ENCODE peak calls at places on chromosomes 12 and 14, in ten cellular contexts. N is lower lobe of right lung, V is tibial nerve, O is A549, G is OCI-LY7, E is left ventricle myocardium inferior, Y is trophoblast cell, J is tibial artery, Z is hepatocyte, U is PC-3. B is an unnamed sample.
A peak's percentile ranks its signal among the peaks of the same experiment; 100 is the strongest.

GRCh38 chr12:78004451-78005093 is 173.9 kb downstream of the NAV3 start:
- DNase-seq in E (no peak), U (no peak), G (no peak), Y (no peak), J (no peak), Z (no peak), V (no peak), O (no peak), N (no peak), B (no peak)

GRCh38 chr14:103561381-103562134 is 899 bp downstream of the BAG5 start:
- DNase-seq in G (peak; percentile 68), E (peak; percentile 46), Y (peak; percentile 89), N (peak; percentile 53), Z (peak; percentile 55), V (no peak), O (no peak), U (peak; percentile 74), J (no peak), B (peak; percentile 81)

GRCh38 chr14:35747379-35747778 is 61.7 kb downstream of the RALGAPA1 start:
- DNase-seq in O (no peak), J (no peak), U (peak; percentile 45), N (no peak), G (no peak), Z (no peak), V (no peak), Y (no peak), E (no peak), B (peak; percentile 78)

GRCh38 chr12:48351022-48351708 is 446 bp upstream of the ZNF641 start:
- DNase-seq in G (no peak), J (peak; percentile 77), V (peak; percentile 83), E (peak; percentile 79), Y (peak; percentile 98), O (peak; percentile 28), N (peak; percentile 84), Z (peak; percentile 89), U (peak; percentile 69), B (peak; percentile 90)

GRCh38 chr12:90958995-90959394 is 4.0 kb upstream of the CCER1 start:
- DNase-seq in V (no peak), Y (peak; percentile 5), G (no peak), J (no peak), U (peak; percentile 37), O (no peak), Z (no peak), E (no peak), N (no peak), B (peak; percentile 68)

GRCh38 chr14:105154476-105154871 is 14.1 kb downstream of the JAG2 start:
- DNase-seq in N (no peak), O (no peak), Z (no peak), U (no peak), J (no peak), Y (no peak), G (no peak), E (no peak), V (no peak), B (no peak)

GRCh38 chr12:130611026-130611905 is 104.8 kb downstream of the RIMBP2 start:
- DNase-seq in N (no peak), Z (no peak), V (no peak), U (no peak), G (no peak), Y (no peak), J (no peak), E (no peak), O (no peak), B (no peak)

GRCh38 chr12:93006655-93007208 is 77.6 kb upstream of the EEA1 start:
- DNase-seq in N (no peak), Y (no peak), U (no peak), V (no peak), E (no peak), J (no peak), G (no peak), Z (no peak), O (no peak), B (no peak)

GRCh38 chr14:97349946-97350345 is 552.8 kb downstream of the VRK1 start:
- DNase-seq in J (no peak), U (no peak), Z (no peak), G (no peak), V (no peak), N (no peak), Y (no peak), E (no peak), O (no peak), B (no peak)

GRCh38 chr12:116556964-116557706 is 2.0 kb upstream of the MAP1LC3B2 start:
- DNase-seq in V (no peak), N (no peak), O (no peak), J (no peak), U (no peak), Z (no peak), Y (no peak), E (no peak), G (no peak), B (peak; percentile 23)

GRCh38 chr14:100271247-100271939 is 32.4 kb downstream of the YY1 start:
- DNase-seq in E (no peak), V (peak; percentile 30), N (no peak), G (peak; percentile 37), O (no peak), J (no peak), U (peak; percentile 70), Z (peak; percentile 70), Y (peak; percentile 62), B (peak; percentile 50)

GRCh38 chr14:105168496-105168978 is at the start of gene JAG2:
- DNase-seq in N (peak; percentile 78), G (peak; percentile 64), V (no peak), J (no peak), E (peak; percentile 67), Y (peak; percentile 53), Z (peak; percentile 56), U (peak; percentile 61), O (peak; percentile 69), B (peak; percentile 58)

GRCh38 chr14:49642163-49642562 is 7.1 kb upstream of the DNAAF2 start:
- DNase-seq in Y (no peak), N (no peak), V (no peak), J (no peak), O (no peak), U (no peak), Z (no peak), E (no peak), G (no peak), B (no peak)
- H3K4me1 ChIP-seq in Y (no peaks in the 10 kb centered on the region), N (peaks cover 23% of the 10 kb centered on the region), V (no peaks in the 10 kb centered on the region), J (no peaks in the 10 kb centered on the region), O (peaks cover 21% of the 10 kb centered on the region), U (peaks cover 18% of the 10 kb centered on the region), Z (peaks cover 30% of the 10 kb centered on the region), E (peaks cover 54% of the 10 kb centered on the region), G (peaks cover 14% of the 10 kb centered on the region), B (peaks cover 19% of the 10 kb centered on the region)

DNA sequence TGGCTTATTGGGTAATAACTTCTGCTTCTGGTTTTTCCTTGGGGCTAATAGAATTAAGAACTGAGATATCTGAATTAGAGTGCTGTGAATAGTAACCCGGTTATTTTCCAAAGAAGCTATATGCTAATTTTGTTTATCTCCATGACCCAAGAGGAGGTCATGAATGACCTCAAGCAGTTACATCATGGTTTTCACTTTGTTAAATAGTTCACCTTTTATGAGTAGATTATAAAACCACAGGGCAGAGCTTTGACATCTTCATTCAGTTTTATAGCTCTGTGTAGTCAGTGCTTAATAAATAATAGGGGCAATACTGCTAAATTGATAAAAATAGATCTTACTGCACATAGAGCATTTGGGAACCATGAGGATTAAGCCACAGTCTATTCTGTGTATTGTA is 462.2 kb downstream of the LRIG3 start:
- DNase-seq in E (no peak), O (no peak), G (no peak), N (no peak), Y (peak; percentile 4), Z (no peak), V (no peak), J (no peak), U (peak; percentile 31), B (no peak)
- H3K4me1 ChIP-seq in E (no peaks in the 10 kb centered on the region), O (peaks cover 14% of the 10 kb centered on the region), G (no peaks in the 10 kb centered on the region), N (no peaks in the 10 kb centered on the region), Y (no peaks in the 10 kb centered on the region), Z (no peaks in the 10 kb centered on the region), V (no peaks in the 10 kb centered on the region), J (peaks cover 12% of the 10 kb centered on the region), U (peaks cover 10% of the 10 kb centered on the region), B (peaks cover 13% of the 10 kb centered on the region)

GRCh38 chr14:93958567-93959238 is 17.7 kb downstream of the ASB2 start:
- DNase-seq in Z (no peak), E (no peak), U (no peak), V (no peak), G (peak; percentile 27), N (no peak), J (no peak), O (no peak), Y (no peak), B (no peak)
- H3K4me1 ChIP-seq in Z (peaks cover 19% of the 10 kb centered on the region), E (peaks cover 96% of the 10 kb centered on the region), U (peaks cover 21% of the 10 kb centered on the region), V (no peaks in the 10 kb centered on the region), G (peaks cover 100% of the 10 kb centered on the region), N (peaks cover 70% of the 10 kb centered on the region), J (peaks cover 50% of the 10 kb centered on the region), O (peaks cover 22% of the 10 kb centered on the region), Y (peaks cover 19% of the 10 kb centered on the region), B (peaks cover 11% of the 10 kb centered on the region)

GRCh38 chr14:101763941-101764709 is 2.6 kb downstream of the PPP2R5C start:
- DNase-seq in O (no peak), N (no peak), Z (peak; percentile 28), U (no peak), Y (no peak), V (no peak), G (no peak), E (no peak), J (no peak), B (no peak)
- H3K4me1 ChIP-seq in O (peaks cover 8% of the 10 kb centered on the region), N (peaks cover 34% of the 10 kb centered on the region), Z (peaks cover 7% of the 10 kb centered on the region), U (peaks cover 16% of the 10 kb centered on the region), Y (peaks cover 7% of the 10 kb centered on the region), V (peaks cover 10% of the 10 kb centered on the region), G (peaks cover 15% of the 10 kb centered on the region), E (peaks cover 36% of the 10 kb centered on the region), J (peaks cover 18% of the 10 kb centered on the region), B (peaks cover 9% of the 10 kb centered on the region)

DNA sequence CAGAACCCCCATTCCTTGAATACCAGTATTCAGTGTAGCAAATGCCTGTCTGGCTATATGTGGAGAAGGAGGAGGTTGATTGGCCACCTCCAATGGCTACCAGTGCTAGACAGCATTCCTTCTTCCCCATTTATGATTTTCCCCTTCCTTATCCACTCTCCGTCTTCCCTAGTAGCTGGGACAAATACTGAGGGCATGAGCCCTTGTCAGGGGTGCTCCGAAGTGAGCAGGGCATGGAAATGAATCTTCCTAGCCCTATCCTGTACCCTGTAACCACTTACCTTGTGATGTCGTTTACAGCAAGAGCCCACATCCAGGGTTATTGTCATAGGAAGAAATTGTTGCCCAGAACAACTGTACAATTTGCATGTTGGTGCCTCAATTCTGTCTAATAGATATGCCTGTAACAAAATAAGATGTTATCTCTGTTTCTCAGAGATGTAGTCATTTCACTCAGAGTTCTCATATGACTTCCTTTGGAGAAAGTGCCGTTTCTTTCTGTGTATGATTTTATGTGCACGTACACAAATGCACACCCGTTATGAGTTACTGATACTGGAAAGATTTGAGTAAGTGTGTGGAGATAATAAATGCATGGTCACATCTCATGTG is 423.7 kb downstream of the EGLN3 start:
- DNase-seq in O (no peak), J (no peak), N (no peak), Z (no peak), Y (no peak), U (no peak), E (no peak), V (no peak), G (no peak), B (no peak)
- H3K4me1 ChIP-seq in O (no peaks in the 10 kb centered on the region), J (no peaks in the 10 kb centered on the region), N (no peaks in the 10 kb centered on the region), Z (no peaks in the 10 kb centered on the region), Y (no peaks in the 10 kb centered on the region), U (peaks cover 7% of the 10 kb centered on the region), E (peaks cover 2% of the 10 kb centered on the region), V (no peaks in the 10 kb centered on the region), G (no peaks in the 10 kb centered on the region), B (peaks cover 7% of the 10 kb centered on the region)

B was measured in adipocyte.